ENCODE peak calls at places on chromosomes 11 and 22, in eight cellular contexts. W is HFF-Myc, H is NCI-H1092 treated with DMSO at 0.1 percent for 48 hours, O is progenitor cell of endocrine pancreas, R is NCI-H2107, P is Calu3, C is NCI-H2081, E is H9. S is an unnamed sample.

GRCh38 chr11:117058761-117059233 is 39.4 kb downstream of the SIK3 start:
- DNase-seq in W (peak), H (no peak), O (no peak), R (no peak), P (no peak), C (no peak), E (no peak), S (no peak)

GRCh38 chr11:120884290-120885020 is 139.4 kb upstream of the TBCEL start:
- DNase-seq in W (no peak), H (no peak), O (no peak), R (no peak), P (no peak), C (no peak), E (no peak), S (no peak)

GRCh38 chr11:112439614-112440013 is 179.0 kb upstream of the PLET1 start:
- DNase-seq in W (no peak), H (no peak), O (no peak), R (no peak), P (no peak), C (no peak), E (no peak), S (no peak)

GRCh38 chr11:102986815-102987214 is 31.3 kb upstream of the MMP13 start:
- DNase-seq in W (no peak), H (no peak), O (no peak), R (no peak), P (no peak), C (no peak), E (no peak), S (no peak)

GRCh38 chr22:25282346-25282670 is 62.9 kb downstream of the CRYBB2 start:
- DNase-seq in W (no peak), H (no peak), O (no peak), R (no peak), P (no peak), C (no peak), E (no peak), S (no peak)

GRCh38 chr22:34858026-34858425 is 207.9 kb upstream of the ISX start:
- DNase-seq in W (peak), H (no peak), O (no peak), R (no peak), P (no peak), C (no peak), E (no peak), S (no peak)

GRCh38 chr22:28048529-28048928 is 129.5 kb upstream of the PITPNB start:
- DNase-seq in W (no peak), H (no peak), O (no peak), R (no peak), P (no peak), C (no peak), E (no peak), S (no peak)

GRCh38 chr11:72573380-72573949 is 100.8 kb downstream of the PDE2A start:
- DNase-seq in W (no peak), H (peak), O (peak), R (no peak), P (peak), C (peak), E (peak), S (no peak)

GRCh38 chr11:83292709-83293435 is 6.7 kb upstream of the CCDC90B start:
- DNase-seq in W (peak), H (peak), O (no peak), R (no peak), P (peak), C (peak), E (peak), S (peak)

GRCh38 chr22:25763239-25763777 is 21.3 kb downstream of the MYO18B start:
- DNase-seq in W (no peak), H (no peak), O (no peak), R (no peak), P (no peak), C (no peak), E (no peak), S (no peak)